ENCODE peak calls at places on chromosomes 2 and 18, in eight cellular contexts. Z is mammary epithelial cell, S is brain microvascular endothelial cell, M is psoas muscle, W is A549, Y is body of pancreas, O is lung, V is uterus. A is an unnamed sample.

GRCh38 chr2:216536725-216537124 is 38.1 kb downstream of the RPL37A start:
- DNase-seq in S (peak; percentile 59), Z (no peak), W (no peak), M (peak; percentile 24), Y (no peak), O (no peak), V (peak; percentile 73), A (peak; percentile 67)

GRCh38 chr2:203327582-203327917 is 644 bp upstream of the ABI2 start:
- DNase-seq in V (no peak), M (no peak), W (peak; percentile 21), O (no peak), Z (no peak), Y (no peak), S (peak; percentile 10), A (no peak)

GRCh38 chr2:60152226-60152833 is 401.1 kb downstream of the BCL11A start:
- DNase-seq in S (peak; percentile 27), W (peak; percentile 8), Z (peak; percentile 21), V (no peak), Y (no peak), M (no peak), O (no peak), A (no peak)

GRCh38 chr2:135997380-135997779 is 12.0 kb upstream of the DARS1 start:
- DNase-seq in O (no peak), Z (no peak), V (no peak), M (no peak), W (no peak), Y (no peak), S (no peak), A (no peak)

GRCh38 chr18:61666876-61667590 is 225.8 kb downstream of the RNF152 start:
- DNase-seq in O (no peak), S (no peak), M (no peak), Z (no peak), V (no peak), Y (no peak), W (no peak), A (no peak)

GRCh38 chr2:78992451-78992806 is 33.1 kb upstream of the REG3G start:
- DNase-seq in M (no peak), O (no peak), S (no peak), Y (peak; percentile 56), W (peak; percentile 11), V (no peak), Z (no peak), A (no peak)

GRCh38 chr2:143068094-143068890 is 60.9 kb upstream of the ARHGAP15 start:
- DNase-seq in Y (no peak), S (no peak), M (no peak), Z (no peak), W (no peak), O (no peak), V (no peak), A (no peak)

GRCh38 chr2:200752835-200753234 is 58.9 kb upstream of the BZW1 start:
- DNase-seq in M (no peak), S (no peak), V (no peak), Y (no peak), W (no peak), O (no peak), Z (no peak), A (no peak)

GRCh38 chr2:201980946-201981345 is 52.7 kb upstream of the FZD7 start:
- DNase-seq in Z (no peak), V (no peak), S (no peak), Y (no peak), O (no peak), W (no peak), M (no peak), A (no peak)

GRCh38 chr2:174397773-174398172 is 2.2 kb downstream of the SCRN3 start:
- DNase-seq in V (no peak), Z (no peak), M (no peak), Y (no peak), W (no peak), S (no peak), O (no peak), A (no peak)

GRCh38 chr2:75466708-75467311 is 93.9 kb downstream of the EVA1A start:
- DNase-seq in S (peak; percentile 17), Y (peak; percentile 72), V (no peak), Z (peak; percentile 23), W (peak; percentile 50), M (no peak), O (peak; percentile 37), A (no peak)

GRCh38 chr2:63850650-63851049 is 9.0 kb downstream of the UGP2 start:
- DNase-seq in M (no peak), Y (no peak), V (no peak), O (no peak), W (no peak), S (no peak), Z (no peak), A (no peak)

GRCh38 chr2:220555961-220556360 is 928.5 kb downstream of the SLC4A3 start:
- DNase-seq in V (no peak), W (no peak), Y (no peak), M (no peak), O (no peak), S (peak; percentile 49), Z (peak; percentile 64), A (no peak)

GRCh38 chr2:2735041-2735440 is 404.0 kb upstream of the MYT1L start:
- DNase-seq in M (no peak), S (no peak), V (no peak), Z (peak; percentile 39), O (no peak), W (no peak), Y (no peak), A (no peak)

GRCh38 chr18:58858591-58859468 is 5.8 kb upstream of the ZNF532 start:
- DNase-seq in Y (peak; percentile 15), V (peak; percentile 47), W (no peak), O (peak; percentile 38), S (no peak), Z (no peak), M (peak; percentile 49), A (no peak)

GRCh38 chr18:57434177-57434535 is 1.0 kb upstream of the ONECUT2 start:
- DNase-seq in M (no peak), W (no peak), S (no peak), O (no peak), Z (no peak), V (no peak), Y (no peak), A (no peak)

DNA sequence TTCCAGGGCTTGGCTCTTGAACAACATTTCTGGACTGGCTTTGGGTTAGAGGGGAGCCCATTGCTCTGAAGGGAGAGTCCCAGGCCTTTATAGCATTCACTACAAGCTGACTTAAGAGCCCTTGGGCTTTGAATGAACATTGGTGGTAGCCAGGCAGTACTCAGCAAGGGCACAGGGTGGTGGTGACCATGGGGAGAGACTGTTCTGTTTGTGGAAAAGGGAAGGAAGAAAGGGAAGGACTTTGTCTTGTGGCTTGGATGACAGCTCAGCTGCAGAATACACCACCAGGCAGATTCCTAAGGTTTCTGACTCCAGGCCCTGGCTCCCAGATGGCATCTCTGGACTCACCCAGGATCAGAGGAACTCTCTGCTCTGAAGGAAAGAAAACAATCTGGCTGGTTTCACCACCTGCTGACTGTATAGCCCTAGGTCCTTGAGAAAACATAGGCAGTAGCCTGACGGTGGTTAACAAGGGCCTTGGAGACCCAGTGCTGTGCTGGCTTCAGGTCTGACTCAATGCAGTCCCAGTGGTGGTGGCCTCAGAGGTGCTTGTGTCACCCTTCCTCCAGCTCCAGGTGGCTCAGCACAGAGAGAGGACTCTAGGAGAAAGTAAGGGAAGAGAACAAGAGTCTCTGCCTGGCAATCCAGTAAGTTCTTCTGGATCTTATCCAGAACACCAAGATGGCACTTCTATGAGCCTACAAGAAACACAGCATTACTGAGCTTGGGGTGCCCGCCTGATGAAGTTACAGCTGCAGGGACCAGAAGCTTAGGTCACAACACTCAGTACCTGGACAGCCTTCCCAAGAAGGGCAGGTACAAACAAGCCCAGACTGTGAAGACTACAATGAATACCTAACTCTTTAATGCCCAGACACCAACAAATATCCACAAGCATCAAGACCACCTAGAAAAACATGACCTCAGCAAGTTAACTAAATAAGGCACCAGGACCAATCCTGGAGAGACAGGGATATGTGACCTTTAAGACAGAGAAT is 16.4 kb upstream of the ABCB11 start:
- DNase-seq in Y (no peak), Z (peak; percentile 51), M (no peak), W (no peak), S (no peak), O (no peak), V (no peak), A (no peak)
- H3K27ac ChIP-seq in Y (no peak overlapping the region), Z (peak overlapping the region; percentile 21), M (no peak overlapping the region), W (no peak overlapping the region), S (no peak overlapping the region), O (no peak overlapping the region), V (no peak overlapping the region), A (no peak overlapping the region)

DNA sequence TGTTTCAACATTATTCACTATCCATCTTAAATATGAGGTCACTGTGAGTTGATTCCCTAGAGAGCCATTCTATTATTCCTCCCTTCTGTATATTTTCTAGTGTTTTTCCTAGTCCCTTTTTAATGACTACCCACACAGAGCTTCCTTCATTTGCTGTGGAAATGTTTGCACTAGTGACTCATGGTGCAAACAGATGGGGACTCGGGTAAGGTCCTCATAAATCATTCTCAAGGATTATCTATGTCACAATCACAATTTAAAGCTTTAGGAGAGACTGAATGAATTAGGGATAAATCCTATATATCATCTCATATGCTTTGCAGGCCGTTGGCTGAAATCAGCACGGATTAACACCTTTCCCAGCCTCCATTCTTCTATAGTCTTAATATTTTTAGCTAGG is 159.6 kb downstream of the DCC start:
- DNase-seq in V (no peak), Y (no peak), O (no peak), S (no peak), W (peak; percentile 19), Z (no peak), M (no peak), A (no peak)
- H3K4me3 ChIP-seq in V (no peak overlapping the region), Y (no peak overlapping the region), O (no peak overlapping the region), S (no peak overlapping the region), W (no peak overlapping the region), Z (no peak overlapping the region), M (no peak overlapping the region), A (no peak overlapping the region)

DNA sequence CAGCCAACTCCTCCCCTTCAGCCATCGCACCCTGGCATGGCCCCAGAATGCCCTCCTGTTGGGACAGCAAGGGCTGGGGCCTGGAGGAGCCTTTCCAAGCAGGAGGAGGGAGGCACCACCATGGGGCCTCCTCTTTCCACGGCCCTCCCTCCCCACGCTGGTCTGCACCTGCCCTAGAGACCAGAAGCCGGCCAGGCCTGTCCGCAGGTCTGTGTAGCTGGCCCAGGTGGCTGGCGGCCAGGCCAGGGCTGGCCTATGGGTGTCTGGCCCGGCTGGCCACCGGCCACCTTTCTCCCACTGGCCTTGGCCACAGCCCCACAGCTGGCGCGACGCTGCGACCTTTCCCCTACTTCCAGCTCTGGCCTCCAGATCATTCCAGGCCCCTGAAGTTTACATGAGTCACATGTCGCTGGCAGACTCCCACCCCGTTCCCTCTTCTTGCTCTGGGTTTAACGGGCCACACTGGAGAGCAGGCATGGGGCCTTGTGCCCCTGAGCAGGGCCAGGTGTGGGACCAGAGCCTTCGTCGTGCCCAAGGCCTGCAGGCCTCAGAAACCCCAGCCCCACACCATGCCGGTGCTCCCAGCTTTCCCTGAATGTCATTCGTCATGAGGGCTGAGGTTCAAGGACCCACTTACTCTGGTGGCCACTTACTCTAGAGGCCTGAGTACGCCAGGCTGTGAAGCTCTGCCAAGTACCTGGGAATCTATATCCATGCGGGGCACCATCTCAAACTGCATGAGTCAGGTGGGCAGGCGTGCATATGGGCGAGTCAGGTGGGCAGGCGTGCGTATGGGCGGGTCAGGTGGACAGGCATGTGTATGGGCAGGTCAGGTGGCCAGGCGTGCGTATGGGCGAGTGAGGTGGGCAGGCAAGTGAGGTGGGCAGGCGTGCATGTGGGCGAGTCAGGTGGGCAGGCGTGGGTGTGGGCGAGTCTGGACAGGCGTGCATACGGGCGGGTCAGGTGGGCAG is 33.3 kb upstream of the KLF11 start:
- DNase-seq in O (no peak), W (no peak), V (peak; percentile 73), M (peak; percentile 93), Y (peak; percentile 100), Z (no peak), S (no peak), A (peak; percentile 92)
- H3K27ac ChIP-seq in O (peak overlapping the region; percentile 44), W (no peak overlapping the region), V (peak overlapping the region; percentile 38), M (peak overlapping the region; percentile 54), Y (peak overlapping the region; percentile 85), Z (no peak overlapping the region), S (no peak overlapping the region), A (no peak overlapping the region)

GRCh38 chr18:11379660-11380059 is 229.7 kb upstream of the SLC35G4 start:
- DNase-seq in W (no peak), Y (no peak), O (no peak), M (no peak), S (no peak), Z (no peak), V (no peak), A (no peak)
- H3K4me3 ChIP-seq in W (no peak overlapping the region), Y (no peak overlapping the region), O (no peak overlapping the region), M (no peak overlapping the region), S (no peak overlapping the region), Z (no peak overlapping the region), V (no peak overlapping the region), A (no peak overlapping the region)

A was measured in right cardiac atrium.